ENCODE peak calls at places on chromosomes 4 and X, in six cellular contexts. K, L, V, O, N and Y are unnamed samples.

GRCh38 chr4:168451744-168452394 is 28.4 kb downstream of the DDX60L start:
- DNase-seq in K (peak; percentile 85), L (no peak), V (peak; percentile 82), O (peak; percentile 79), N (no peak), Y (peak; percentile 88)

GRCh38 chrX:11351375-11352295 is 58.4 kb downstream of the AMELX start:
- DNase-seq in V (peak; percentile 91), O (peak; percentile 85), L (peak; percentile 64), N (peak; percentile 6), K (peak; percentile 77), Y (peak; percentile 75)

GRCh38 chr4:149706942-149707341 is 108.7 kb downstream of the IQCM start:
- DNase-seq in N (no peak), K (peak; percentile 82), L (no peak), O (peak; percentile 18), V (no peak), Y (peak; percentile 24)

GRCh38 chr4:110492522-110492921 is 16.6 kb downstream of the ENPEP start:
- DNase-seq in K (no peak), O (no peak), L (no peak), N (no peak), V (no peak), Y (no peak)

GRCh38 chrX:1511150-1511549 is 25.8 kb downstream of the P2RY8 start:
- DNase-seq in K (no peak), O (no peak), V (no peak), L (no peak), N (no peak), Y (no peak)

GRCh38 chrX:101287402-101287801 is 3.7 kb downstream of the TAF7L start:
- DNase-seq in V (peak; percentile 41), K (peak; percentile 14), N (peak; percentile 39), O (peak; percentile 59), L (no peak), Y (peak; percentile 56)

GRCh38 chrX:67607436-67607835 is 63.6 kb downstream of the AR start:
- DNase-seq in L (no peak), O (no peak), V (peak; percentile 42), N (no peak), K (peak; percentile 63), Y (no peak)

GRCh38 chrX:12922600-12922919 is 16.1 kb downstream of the TLR8 start:
- DNase-seq in N (no peak), V (no peak), K (no peak), L (no peak), O (no peak), Y (no peak)

GRCh38 chr4:41142946-41143720 is 71.2 kb downstream of the APBB2 start:
- DNase-seq in N (no peak), L (peak; percentile 49), O (peak; percentile 82), V (peak; percentile 99), K (peak; percentile 97), Y (peak; percentile 96)

GRCh38 chrX:12978205-12979010 is 3.5 kb downstream of the TMSB4X start:
- DNase-seq in N (no peak), O (peak; percentile 81), V (peak; percentile 91), L (no peak), K (peak; percentile 84), Y (peak; percentile 91)

GRCh38 chrX:107842715-107843400 is 17.2 kb downstream of the MID2 start:
- DNase-seq in N (no peak), O (no peak), V (no peak), L (no peak), K (no peak), Y (no peak)

GRCh38 chrX:107716045-107716684 is 59.4 kb downstream of the TSC22D3 start:
- DNase-seq in O (no peak), V (no peak), K (peak; percentile 49), N (peak; percentile 71), L (no peak), Y (peak; percentile 20)

GRCh38 chrX:133359466-133359865 is 55.8 kb downstream of the GPC4 start:
- DNase-seq in N (no peak), K (no peak), O (no peak), L (no peak), V (no peak), Y (no peak)

GRCh38 chrX:150146271-150146888 is 208.1 kb upstream of the EOLA2 start:
- DNase-seq in O (no peak), V (no peak), K (no peak), L (no peak), N (no peak), Y (no peak)

GRCh38 chr4:13601060-13601459 is 26.5 kb downstream of the BOD1L1 start:
- DNase-seq in O (no peak), N (no peak), V (no peak), L (no peak), K (no peak), Y (no peak)

GRCh38 chrX:34875204-34875603 is 67.4 kb upstream of the FAM47B start:
- DNase-seq in N (no peak), V (peak; percentile 51), L (no peak), O (peak; percentile 69), K (peak; percentile 78), Y (peak; percentile 82)

GRCh38 chrX:30153881-30154260 is 61.5 kb upstream of the MAGEB2 start:
- DNase-seq in K (peak; percentile 18), N (no peak), O (no peak), L (no peak), V (peak; percentile 39), Y (peak; percentile 19)

GRCh38 chr4:118326585-118326984 is 26.2 kb downstream of the PRSS12 start:
- DNase-seq in O (no peak), L (no peak), K (no peak), V (no peak), N (no peak), Y (no peak)

GRCh38 chrX:150984164-150984824 is 1.2 kb downstream of the HMGB3 start:
- DNase-seq in V (no peak), N (peak; percentile 25), L (no peak), O (no peak), K (no peak), Y (no peak)

GRCh38 chrX:12686324-12686723 is 104.9 kb upstream of the PRPS2 start:
- DNase-seq in N (no peak), L (no peak), K (no peak), O (no peak), V (no peak), Y (no peak)

GRCh38 chr4:24527371-24527770 is 57.0 kb downstream of the DHX15 start:
- DNase-seq in L (no peak), K (no peak), N (no peak), O (no peak), V (peak; percentile 66), Y (no peak)

GRCh38 chr4:180281726-180282125 is 1961.5 kb upstream of the TENM3 start:
- DNase-seq in L (no peak), N (no peak), V (no peak), O (no peak), K (no peak), Y (no peak)

GRCh38 chrX:113274801-113275200 is 434.2 kb upstream of the AMOT start:
- DNase-seq in L (no peak), V (no peak), K (peak; percentile 3), N (no peak), O (no peak), Y (no peak)

GRCh38 chr4:38943355-38943754 is 75.7 kb downstream of the FAM114A1 start:
- DNase-seq in L (peak; percentile 44), V (peak; percentile 79), N (no peak), K (no peak), O (no peak), Y (peak; percentile 64)

GRCh38 chr4:110682311-110682710 is 59.4 kb upstream of the PITX2 start:
- DNase-seq in V (no peak), N (no peak), K (no peak), L (no peak), O (no peak), Y (no peak)

GRCh38 chrX:123173833-123174232 is 10.2 kb upstream of the GRIA3 start:
- DNase-seq in N (no peak), K (no peak), O (no peak), V (no peak), L (no peak), Y (no peak)
- TF ChIP-seq CTCF in N (no peak), K (peak; percentile 5), O (no peak), V (peak; percentile 11), L (no peak), Y (no peak)

GRCh38 chr4:164383187-164384181 is 370.4 kb upstream of the SMIM31 start:
- DNase-seq in N (peak; percentile 71), K (peak; percentile 72), V (no peak), L (no peak), O (peak; percentile 33), Y (no peak)
- H3K4me3 ChIP-seq in N (peak overlapping the region; percentile 33), K (peak overlapping the region; percentile 37), V (no peak overlapping the region), L (peak overlapping the region; percentile 44), O (peak overlapping the region; percentile 62), Y (no peak overlapping the region)

GRCh38 chr4:175252642-175253041 is 334.5 kb downstream of the ADAM29 start:
- DNase-seq in N (no peak), K (no peak), V (no peak), O (no peak), L (no peak), Y (no peak)

DNA sequence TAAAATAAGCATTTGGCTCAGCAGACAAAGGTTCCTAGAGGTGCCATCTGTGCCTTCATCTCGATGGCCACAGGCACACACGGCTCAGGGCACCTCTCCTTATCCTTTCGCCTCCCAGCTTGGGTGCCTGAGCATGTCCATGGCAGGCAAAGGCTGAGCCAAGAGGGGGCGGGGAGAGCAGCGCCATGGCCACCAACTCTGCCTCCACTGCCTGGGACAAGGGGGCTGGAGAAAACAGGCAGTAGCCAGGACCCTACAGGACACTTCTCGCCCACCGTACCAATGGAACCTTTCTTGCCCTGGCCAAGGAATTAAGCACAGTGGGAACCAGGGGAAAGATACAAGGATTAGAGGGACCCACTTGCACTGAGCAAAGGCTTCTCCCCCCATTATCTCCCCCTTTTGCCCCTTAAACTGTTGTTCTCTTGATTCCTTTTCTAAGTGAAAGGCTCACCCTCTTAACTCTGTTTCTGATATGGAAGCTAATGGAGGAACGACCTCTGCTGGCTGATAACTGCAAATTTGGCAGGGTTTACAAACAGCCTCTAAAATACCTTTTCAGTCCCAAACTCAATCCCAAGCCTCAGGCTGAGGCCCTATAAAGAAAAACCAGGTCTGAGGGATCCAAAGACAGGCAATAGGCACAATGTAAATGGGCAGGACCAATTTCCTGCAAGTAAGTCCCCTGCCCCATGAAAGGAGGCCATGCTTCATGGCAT is 335.2 kb downstream of the ADAM29 start:
- DNase-seq in K (no peak), V (peak; percentile 11), L (no peak), N (no peak), O (no peak), Y (peak; percentile 23)
- TF ChIP-seq CTCF in K (no peak), V (peak; percentile 33), L (no peak), N (no peak), O (peak; percentile 58), Y (peak; percentile 23)

GRCh38 chr4:7779194-7779768 is 160.4 kb downstream of the AFAP1 start:
- DNase-seq in N (peak; percentile 42), V (no peak), K (peak; percentile 57), O (peak; percentile 28), L (no peak), Y (peak; percentile 49)
- H3K4me3 ChIP-seq in N (no peak overlapping the region), V (no peak overlapping the region), K (peak overlapping the region; percentile 18), O (peak overlapping the region; percentile 24), L (no peak overlapping the region), Y (no peak overlapping the region)